ENCODE peak calls at places on chromosome 11, in four cellular contexts. B is WERI-Rb-1, A is EL, V is G401. G is an unnamed sample.

GRCh38 chr11:9269492-9270030 is 4.4 kb upstream of the DENND5A start:
- DNase-seq in B (no peak), A (peak; percentile 23), V (no peak), G (no peak)

GRCh38 chr11:69689484-69690319 is 14.1 kb downstream of the FGF19 start:
- DNase-seq in B (no peak), A (no peak), V (no peak), G (no peak)

GRCh38 chr11:100576044-100577021 is 110.8 kb upstream of the ARHGAP42 start:
- DNase-seq in B (no peak), A (peak; percentile 60), V (peak; percentile 74), G (peak; percentile 46)

GRCh38 chr11:27395556-27396258 is 32.7 kb upstream of the CCDC34 start:
- DNase-seq in B (no peak), A (peak; percentile 42), V (no peak), G (no peak)

GRCh38 chr11:40921256-40921655 is 538.2 kb downstream of the LRRC4C start:
- DNase-seq in B (no peak), A (no peak), V (no peak), G (peak; percentile 27)

GRCh38 chr11:9003573-9004309 is at the start of gene NRIP3:
- DNase-seq in B (peak; percentile 76), A (peak; percentile 79), V (peak; percentile 85), G (peak; percentile 58)

GRCh38 chr11:33542921-33543320 is 157.7 kb downstream of the C11orf91 start:
- DNase-seq in B (peak; percentile 70), A (peak; percentile 55), V (peak; percentile 72), G (peak; percentile 59)

GRCh38 chr11:102157219-102157618 is 47.0 kb downstream of the YAP1 start:
- DNase-seq in B (no peak), A (peak; percentile 45), V (no peak), G (peak; percentile 77)

GRCh38 chr11:43404836-43405479 is 46.2 kb downstream of the TTC17 start:
- DNase-seq in B (no peak), A (no peak), V (no peak), G (peak; percentile 4)

GRCh38 chr11:6991227-6991626 is 28.9 kb downstream of the ZNF214 start:
- DNase-seq in B (no peak), A (no peak), V (no peak), G (no peak)

GRCh38 chr11:114610984-114611944 is 15.7 kb upstream of the NXPE4 start:
- DNase-seq in B (no peak), A (no peak), V (no peak), G (no peak)

GRCh38 chr11:76781046-76781801 is 1.9 kb upstream of the TSKU start:
- DNase-seq in B (no peak), A (no peak), V (no peak), G (no peak)

GRCh38 chr11:76208829-76209670 is 2.7 kb upstream of the WNT11 start:
- DNase-seq in B (peak; percentile 82), A (peak; percentile 62), V (peak; percentile 36), G (no peak)

GRCh38 chr11:15075162-15075526 is 1.8 kb downstream of the CALCB start:
- DNase-seq in B (no peak), A (no peak), V (no peak), G (no peak)

GRCh38 chr11:46361283-46362145 is 14.3 kb downstream of the DGKZ start:
- DNase-seq in B (peak; percentile 79), A (peak; percentile 31), V (no peak), G (no peak)

GRCh38 chr11:59574932-59575904 is 40.4 kb downstream of the OSBP start:
- DNase-seq in B (no peak), A (no peak), V (peak; percentile 56), G (no peak)

GRCh38 chr11:120268686-120269085 is 28.7 kb downstream of the POU2F3 start:
- DNase-seq in B (no peak), A (no peak), V (no peak), G (no peak)

GRCh38 chr11:6251120-6251733 is 8.4 kb upstream of the CCKBR start:
- DNase-seq in B (peak; percentile 85), A (peak; percentile 66), V (peak; percentile 89), G (peak; percentile 74)

GRCh38 chr11:69089258-69089657 is 40.5 kb downstream of the TPCN2 start:
- DNase-seq in B (peak; percentile 44), A (peak; percentile 80), V (no peak), G (peak; percentile 76)

GRCh38 chr11:34915136-34916013 is 804 bp downstream of the APIP start:
- DNase-seq in B (no peak), A (peak; percentile 2), V (peak; percentile 67), G (no peak)

GRCh38 chr11:76786053-76787014 is 3.2 kb downstream of the TSKU start:
- DNase-seq in B (no peak), A (no peak), V (no peak), G (no peak)

GRCh38 chr11:96235725-96236124 is 107.3 kb downstream of the MAML2 start:
- DNase-seq in B (no peak), A (peak; percentile 42), V (no peak), G (no peak)

GRCh38 chr11:95154514-95154913 is 64.9 kb downstream of the ENDOD1 start:
- DNase-seq in B (peak; percentile 77), A (no peak), V (no peak), G (peak; percentile 54)

GRCh38 chr11:36508743-36509142 is 1.3 kb downstream of the TRAF6 start:
- DNase-seq in B (no peak), A (no peak), V (no peak), G (no peak)

GRCh38 chr11:125295922-125296321 is 131.4 kb downstream of the PKNOX2 start:
- DNase-seq in B (no peak), A (no peak), V (no peak), G (no peak)

GRCh38 chr11:43021466-43021865 is 290.3 kb upstream of the API5 start:
- DNase-seq in B (peak; percentile 22), A (no peak), V (no peak), G (peak; percentile 11)

GRCh38 chr11:120882237-120882636 is 141.7 kb upstream of the TBCEL start:
- DNase-seq in B (no peak), A (no peak), V (no peak), G (no peak)

GRCh38 chr11:12540075-12540685 is 134.0 kb upstream of the TEAD1 start:
- DNase-seq in B (no peak), A (peak; percentile 78), V (no peak), G (peak; percentile 40)

GRCh38 chr11:61701298-61701993 is 21.3 kb downstream of the DAGLA start:
- DNase-seq in B (peak; percentile 81), A (peak; percentile 33), V (no peak), G (peak; percentile 45)

GRCh38 chr11:126926376-126926791 is 74.2 kb downstream of the KIRREL3 start:
- DNase-seq in B (no peak), A (no peak), V (peak; percentile 74), G (no peak)